ENCODE peak calls at places on chromosomes 6 and 20, in five cellular contexts. One of them, this sample, is unnamed.

GRCh38 chr6:125584468-125584939 is 164.9 kb upstream of the HEY2 start:
- DNase-seq in A549: peak; percentile 29
- DNase-seq in SK-N-SH: no peak
- DNase-seq in activated B cell treated with CpG ODN at 0.5 μM for 24 hours: no peak
- DNase-seq in memory B cell: no peak
- DNase-seq in this sample: no peak

GRCh38 chr6:72552938-72553337 is 68.9 kb upstream of the KCNQ5 start:
- DNase-seq in A549: peak; percentile 31
- DNase-seq in SK-N-SH: no peak
- DNase-seq in activated B cell treated with CpG ODN at 0.5 μM for 24 hours: no peak
- DNase-seq in memory B cell: no peak
- DNase-seq in this sample: peak; percentile 68

GRCh38 chr6:89375427-89375868 is 22.9 kb upstream of the UBE2J1 start:
- DNase-seq in A549: peak; percentile 62
- DNase-seq in SK-N-SH: peak; percentile 60
- DNase-seq in activated B cell treated with CpG ODN at 0.5 μM for 24 hours: no peak
- DNase-seq in memory B cell: peak; percentile 69
- DNase-seq in this sample: no peak

GRCh38 chr6:143802833-143803565 is 40.1 kb upstream of the LTV1 start:
- DNase-seq in A549: no peak
- DNase-seq in SK-N-SH: no peak
- DNase-seq in activated B cell treated with CpG ODN at 0.5 μM for 24 hours: no peak
- DNase-seq in memory B cell: no peak
- DNase-seq in this sample: no peak

GRCh38 chr6:159981591-159982245 is 12.8 kb downstream of the IGF2R start:
- DNase-seq in A549: no peak
- DNase-seq in SK-N-SH: no peak
- DNase-seq in activated B cell treated with CpG ODN at 0.5 μM for 24 hours: no peak
- DNase-seq in memory B cell: peak; percentile 60
- DNase-seq in this sample: no peak

GRCh38 chr20:46333136-46333991 is 25.1 kb upstream of the CDH22 start:
- DNase-seq in A549: no peak
- DNase-seq in SK-N-SH: peak; percentile 69
- DNase-seq in activated B cell treated with CpG ODN at 0.5 μM for 24 hours: no peak
- DNase-seq in memory B cell: no peak
- DNase-seq in this sample: no peak

GRCh38 chr6:166435574-166435973 is 52.8 kb upstream of the MPC1 start:
- DNase-seq in A549: no peak
- DNase-seq in SK-N-SH: peak; percentile 71
- DNase-seq in activated B cell treated with CpG ODN at 0.5 μM for 24 hours: no peak
- DNase-seq in memory B cell: no peak
- DNase-seq in this sample: no peak

GRCh38 chr6:15399651-15400470 is 154.0 kb downstream of the JARID2 start:
- DNase-seq in A549: peak; percentile 24
- DNase-seq in SK-N-SH: peak; percentile 89
- DNase-seq in activated B cell treated with CpG ODN at 0.5 μM for 24 hours: no peak
- DNase-seq in memory B cell: no peak
- DNase-seq in this sample: no peak

GRCh38 chr6:33570806-33571636 is 9.1 kb downstream of the BAK1 start:
- DNase-seq in A549: peak; percentile 61
- DNase-seq in SK-N-SH: peak; percentile 93
- DNase-seq in activated B cell treated with CpG ODN at 0.5 μM for 24 hours: peak; percentile 81
- DNase-seq in memory B cell: peak; percentile 89
- DNase-seq in this sample: no peak

GRCh38 chr6:168388641-168389633 is 52.0 kb upstream of the SMOC2 start:
- DNase-seq in A549: peak; percentile 9
- DNase-seq in SK-N-SH: no peak
- DNase-seq in activated B cell treated with CpG ODN at 0.5 μM for 24 hours: no peak
- DNase-seq in memory B cell: no peak
- DNase-seq in this sample: no peak